ENCODE peak calls at places on chromosomes 13 and 19, in eight cellular contexts. J, W, K, Y, X, C, V and O are unnamed samples.

GRCh38 chr19:42052241-42052863 is 17.7 kb downstream of the GRIK5 start:
- DNase-seq in J (no peak), W (no peak), K (peak; percentile 40), Y (no peak), X (peak; percentile 85), C (no peak), V (no peak), O (no peak)

GRCh38 chr19:46859637-46860124 is 1.1 kb upstream of the ARHGAP35 start:
- DNase-seq in J (no peak), W (peak; percentile 88), K (peak; percentile 80), Y (no peak), X (no peak), C (peak; percentile 62), V (no peak), O (no peak)

GRCh38 chr13:109162248-109163051 is 533.0 kb downstream of the MYO16 start:
- DNase-seq in J (no peak), W (no peak), K (no peak), Y (peak; percentile 89), X (no peak), C (peak; percentile 22), V (no peak), O (peak; percentile 48)

GRCh38 chr19:10899171-10899653 is 27.9 kb downstream of the CARM1 start:
- DNase-seq in J (no peak), W (peak; percentile 73), K (peak; percentile 71), Y (no peak), X (no peak), C (peak; percentile 92), V (no peak), O (no peak)

GRCh38 chr19:19444694-19445155 is 39.2 kb downstream of the GATAD2A start:
- DNase-seq in J (peak; percentile 55), W (no peak), K (peak; percentile 30), Y (peak; percentile 51), X (no peak), C (no peak), V (no peak), O (no peak)

GRCh38 chr13:23789576-23790346 is 99.4 kb downstream of the MIPEP start:
- DNase-seq in J (no peak), W (no peak), K (no peak), Y (no peak), X (no peak), C (no peak), V (no peak), O (no peak)

GRCh38 chr19:38281820-38282566 is 17.6 kb downstream of the SPINT2 start:
- DNase-seq in J (no peak), W (no peak), K (no peak), Y (no peak), X (no peak), C (no peak), V (no peak), O (no peak)

GRCh38 chr19:29680447-29680846 is 15.2 kb downstream of the PLEKHF1 start:
- DNase-seq in J (no peak), W (peak; percentile 71), K (no peak), Y (peak; percentile 66), X (no peak), C (peak; percentile 72), V (peak; percentile 85), O (peak; percentile 55)

GRCh38 chr19:38267780-38268430 is 3.5 kb downstream of the SPINT2 start:
- DNase-seq in J (no peak), W (no peak), K (no peak), Y (no peak), X (no peak), C (peak; percentile 51), V (no peak), O (no peak)

GRCh38 chr13:112131081-112131739 is 64.3 kb downstream of the SOX1 start:
- DNase-seq in J (peak; percentile 46), W (no peak), K (no peak), Y (no peak), X (no peak), C (no peak), V (no peak), O (no peak)

GRCh38 chr19:56403261-56403660 is 871 bp upstream of the ZNF583 start:
- DNase-seq in J (no peak), W (no peak), K (no peak), Y (no peak), X (no peak), C (no peak), V (no peak), O (no peak)

GRCh38 chr19:45473366-45474190 is 5.8 kb downstream of the FOSB start:
- DNase-seq in J (no peak), W (no peak), K (no peak), Y (no peak), X (no peak), C (no peak), V (peak; percentile 44), O (no peak)

GRCh38 chr19:47158879-47159509 is 28.4 kb downstream of the SAE1 start:
- DNase-seq in J (no peak), W (no peak), K (no peak), Y (no peak), X (no peak), C (no peak), V (no peak), O (no peak)

GRCh38 chr13:112679932-112680677 is 9.7 kb upstream of the ATP11A start:
- DNase-seq in J (peak; percentile 22), W (no peak), K (no peak), Y (no peak), X (no peak), C (no peak), V (no peak), O (no peak)

GRCh38 chr13:113616991-113617749 is 32.6 kb downstream of the TFDP1 start:
- DNase-seq in J (peak; percentile 76), W (no peak), K (no peak), Y (no peak), X (no peak), C (no peak), V (no peak), O (no peak)

GRCh38 chr19:7602240-7602934 is 6.7 kb downstream of the CAMSAP3 start:
- DNase-seq in J (no peak), W (no peak), K (no peak), Y (no peak), X (no peak), C (no peak), V (no peak), O (no peak)

GRCh38 chr19:5672708-5673459 is 7.4 kb downstream of the MICOS13 start:
- DNase-seq in J (no peak), W (no peak), K (no peak), Y (no peak), X (no peak), C (no peak), V (no peak), O (no peak)

GRCh38 chr13:101522607-101523006 is 70.1 kb downstream of the ITGBL1 start:
- DNase-seq in J (no peak), W (no peak), K (no peak), Y (no peak), X (no peak), C (no peak), V (no peak), O (no peak)

GRCh38 chr13:89925107-89925506 is 1422.4 kb upstream of the MIR17HG start:
- DNase-seq in J (peak; percentile 66), W (no peak), K (no peak), Y (no peak), X (peak; percentile 21), C (no peak), V (no peak), O (no peak)

GRCh38 chr13:91097269-91097668 is 250.2 kb upstream of the MIR17HG start:
- DNase-seq in J (no peak), W (no peak), K (no peak), Y (no peak), X (no peak), C (no peak), V (no peak), O (no peak)

GRCh38 chr13:50801087-50801931 is 42.2 kb downstream of the DLEU7 start:
- DNase-seq in J (peak; percentile 88), W (no peak), K (peak; percentile 45), Y (peak; percentile 90), X (peak; percentile 58), C (peak; percentile 65), V (peak; percentile 36), O (peak; percentile 39)

GRCh38 chr19:18418725-18419194 is 438 bp upstream of the SSBP4 start:
- DNase-seq in J (no peak), W (peak; percentile 56), K (no peak), Y (no peak), X (peak; percentile 48), C (peak; percentile 46), V (peak; percentile 64), O (no peak)

GRCh38 chr19:18418034-18418724 is 1.0 kb upstream of the SSBP4 start:
- DNase-seq in J (peak; percentile 67), W (peak; percentile 60), K (peak; percentile 61), Y (no peak), X (no peak), C (no peak), V (no peak), O (no peak)

GRCh38 chr19:18420931-18421330 is 1.7 kb downstream of the SSBP4 start:
- DNase-seq in J (no peak), W (no peak), K (no peak), Y (no peak), X (no peak), C (no peak), V (no peak), O (no peak)

GRCh38 chr19:18419699-18420460 is 682 bp downstream of the SSBP4 start:
- DNase-seq in J (peak; percentile 67), W (peak; percentile 51), K (peak; percentile 41), Y (peak; percentile 77), X (no peak), C (peak; percentile 65), V (no peak), O (no peak)

GRCh38 chr19:18419195-18419698 is at the start of gene SSBP4:
- DNase-seq in J (peak; percentile 88), W (peak; percentile 80), K (peak; percentile 74), Y (peak; percentile 88), X (peak; percentile 82), C (peak; percentile 75), V (peak; percentile 79), O (peak; percentile 72)
- TF ChIP-seq CTCF in J (peak; percentile 64), W (peak; percentile 47), K (no peak), Y (no peak), X (peak; percentile 38), C (no peak), V (peak; percentile 11), O (no peak)

GRCh38 chr19:2575734-2576481 is 100.0 kb downstream of the GADD45B start:
- DNase-seq in J (peak; percentile 50), W (peak; percentile 92), K (peak; percentile 91), Y (no peak), X (no peak), C (peak; percentile 42), V (no peak), O (no peak)
- TF ChIP-seq CTCF in J (no peak), W (no peak), K (no peak), Y (no peak), X (no peak), C (no peak), V (no peak), O (no peak)

GRCh38 chr13:49443689-49444516 is at the start of the genes CAB39L and SETDB2:
- DNase-seq in J (peak; percentile 100), W (peak; percentile 99), K (peak; percentile 99), Y (peak; percentile 100), X (peak; percentile 97), C (peak; percentile 99), V (peak; percentile 98), O (peak; percentile 94)
- TF ChIP-seq CTCF in J (peak; percentile 53), W (peak; percentile 17), K (no peak), Y (peak; percentile 65), X (no peak), C (peak; percentile 65), V (no peak), O (no peak)

DNA sequence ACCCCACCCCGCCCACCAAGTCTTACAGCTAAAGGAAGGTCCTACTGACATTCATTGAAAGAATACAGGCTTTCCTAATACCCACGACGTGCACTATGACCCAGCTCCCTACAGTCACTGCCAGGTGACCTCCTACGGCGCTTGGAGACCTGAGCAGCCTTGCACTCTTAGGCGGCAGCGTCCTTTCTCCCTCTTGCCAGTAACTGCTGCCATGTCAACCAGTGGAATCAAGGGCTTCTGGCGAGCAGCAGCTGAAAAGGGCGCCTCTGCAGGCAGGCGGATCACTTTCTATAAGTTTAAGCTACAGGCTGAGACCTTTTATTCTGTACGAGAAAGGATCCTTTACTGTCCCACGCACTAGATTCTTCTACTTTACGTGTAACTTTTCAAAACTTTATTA is 2.0 kb downstream of the KCTD12 start:
- DNase-seq in J (peak; percentile 87), W (peak; percentile 33), K (peak; percentile 38), Y (no peak), X (peak; percentile 37), C (peak; percentile 17), V (no peak), O (no peak)
- TF ChIP-seq CTCF in J (peak; percentile 72), W (no peak), K (no peak), Y (no peak), X (no peak), C (peak; percentile 19), V (no peak), O (no peak)